ENCODE peak calls at places on chromosome X, in four cellular contexts. One of them, this sample, is unnamed.

GRCh38 chrX:136209016-136209738 is 42.0 kb downstream of the MAP7D3 start:
- DNase-seq in activated CD4-positive, alpha-beta T cell treated with anti-CD3 and anti-CD28 coated beads, Interleukin-2, amount 50 U/mL, for 4 hours: peak; percentile 26
- DNase-seq in HEK293T: peak; percentile 69
- DNase-seq in NCI-H1417: no peak
- DNase-seq in this sample: no peak

GRCh38 chrX:12693754-12694153 is 97.5 kb upstream of the PRPS2 start:
- DNase-seq in activated CD4-positive, alpha-beta T cell treated with anti-CD3 and anti-CD28 coated beads, Interleukin-2, amount 50 U/mL, for 4 hours: no peak
- DNase-seq in HEK293T: no peak
- DNase-seq in NCI-H1417: no peak
- DNase-seq in this sample: no peak

GRCh38 chrX:111634823-111635410 is 46.1 kb upstream of the ALG13 start:
- DNase-seq in activated CD4-positive, alpha-beta T cell treated with anti-CD3 and anti-CD28 coated beads, Interleukin-2, amount 50 U/mL, for 4 hours: no peak
- DNase-seq in HEK293T: no peak
- DNase-seq in NCI-H1417: no peak
- DNase-seq in this sample: no peak

GRCh38 chrX:46686003-46686645 is 72.8 kb downstream of the SLC9A7 start:
- DNase-seq in activated CD4-positive, alpha-beta T cell treated with anti-CD3 and anti-CD28 coated beads, Interleukin-2, amount 50 U/mL, for 4 hours: peak; percentile 17
- DNase-seq in HEK293T: peak; percentile 61
- DNase-seq in NCI-H1417: no peak
- DNase-seq in this sample: peak; percentile 29

GRCh38 chrX:124507276-124507675 is 160.9 kb downstream of the SH2D1A start:
- DNase-seq in activated CD4-positive, alpha-beta T cell treated with anti-CD3 and anti-CD28 coated beads, Interleukin-2, amount 50 U/mL, for 4 hours: no peak
- DNase-seq in HEK293T: no peak
- DNase-seq in NCI-H1417: no peak
- DNase-seq in this sample: no peak

GRCh38 chrX:87788976-87789375 is 271.4 kb downstream of the KLHL4 start:
- DNase-seq in activated CD4-positive, alpha-beta T cell treated with anti-CD3 and anti-CD28 coated beads, Interleukin-2, amount 50 U/mL, for 4 hours: no peak
- DNase-seq in HEK293T: no peak
- DNase-seq in NCI-H1417: no peak
- DNase-seq in this sample: no peak

GRCh38 chrX:132199941-132200340 is 19.3 kb downstream of the RAP2C start:
- DNase-seq in activated CD4-positive, alpha-beta T cell treated with anti-CD3 and anti-CD28 coated beads, Interleukin-2, amount 50 U/mL, for 4 hours: no peak
- DNase-seq in HEK293T: no peak
- DNase-seq in NCI-H1417: no peak
- DNase-seq in this sample: no peak

GRCh38 chrX:54182194-54182863 is 725 bp downstream of the FAM120C start:
- DNase-seq in activated CD4-positive, alpha-beta T cell treated with anti-CD3 and anti-CD28 coated beads, Interleukin-2, amount 50 U/mL, for 4 hours: peak; percentile 59
- DNase-seq in HEK293T: peak; percentile 43
- DNase-seq in NCI-H1417: peak; percentile 21
- DNase-seq in this sample: peak; percentile 35

GRCh38 chrX:22184096-22184495 is 88.6 kb upstream of the CBLL2 start:
- DNase-seq in activated CD4-positive, alpha-beta T cell treated with anti-CD3 and anti-CD28 coated beads, Interleukin-2, amount 50 U/mL, for 4 hours: no peak
- DNase-seq in HEK293T: no peak
- DNase-seq in NCI-H1417: no peak
- DNase-seq in this sample: no peak

GRCh38 chrX:153638041-153638371 is 9.0 kb upstream of the DUSP9 start:
- DNase-seq in activated CD4-positive, alpha-beta T cell treated with anti-CD3 and anti-CD28 coated beads, Interleukin-2, amount 50 U/mL, for 4 hours: no peak
- DNase-seq in HEK293T: no peak
- DNase-seq in NCI-H1417: no peak
- DNase-seq in this sample: no peak

GRCh38 chrX:9899640-9900075 is 67.5 kb upstream of the CLDN34 start:
- DNase-seq in activated CD4-positive, alpha-beta T cell treated with anti-CD3 and anti-CD28 coated beads, Interleukin-2, amount 50 U/mL, for 4 hours: no peak
- DNase-seq in HEK293T: no peak
- DNase-seq in NCI-H1417: no peak
- DNase-seq in this sample: peak; percentile 11

GRCh38 chrX:39654183-39654925 is 443.4 kb downstream of the BCOR start:
- DNase-seq in activated CD4-positive, alpha-beta T cell treated with anti-CD3 and anti-CD28 coated beads, Interleukin-2, amount 50 U/mL, for 4 hours: no peak
- DNase-seq in HEK293T: no peak
- DNase-seq in NCI-H1417: no peak
- DNase-seq in this sample: no peak

GRCh38 chrX:44080083-44080482 is 106.9 kb upstream of the NDP start:
- DNase-seq in activated CD4-positive, alpha-beta T cell treated with anti-CD3 and anti-CD28 coated beads, Interleukin-2, amount 50 U/mL, for 4 hours: no peak
- DNase-seq in HEK293T: no peak
- DNase-seq in NCI-H1417: no peak
- DNase-seq in this sample: no peak

This sample was measured in SK-N-DZ.